ENCODE peak calls at places on chromosomes 5 and 9, in ten cellular contexts. One of them, this sample, is unnamed.

GRCh38 chr5:141850786-141851185 is 27.4 kb downstream of the PCDH1 start:
- DNase-seq in immature natural killer cell: no peak
- DNase-seq in lung: no peak
- DNase-seq in posterior cingulate gyrus: no peak
- DNase-seq in KG1: no peak
- DNase-seq in activated CD4-positive, alpha-beta T cell treated with anti-CD3 and anti-CD28 coated beads, Interleukin-2, amount 10 ng/mL, durations not matched to agents 7 days and 5 days: no peak
- DNase-seq in B cell: no peak
- DNase-seq in A172: no peak
- DNase-seq in right atrium auricular region: no peak
- DNase-seq in activated effector memory CD4-positive, alpha-beta T cell treated with anti-CD3 and anti-CD28 coated beads, Interleukin-2, amount 50 U/mL, for 16 hours: no peak
- DNase-seq in this sample: no peak

GRCh38 chr9:10571699-10572098 is 41.1 kb downstream of the PTPRD start:
- DNase-seq in immature natural killer cell: no peak
- DNase-seq in lung: no peak
- DNase-seq in posterior cingulate gyrus: no peak
- DNase-seq in KG1: no peak
- DNase-seq in activated CD4-positive, alpha-beta T cell treated with anti-CD3 and anti-CD28 coated beads, Interleukin-2, amount 10 ng/mL, durations not matched to agents 7 days and 5 days: no peak
- DNase-seq in B cell: no peak
- DNase-seq in A172: no peak
- DNase-seq in right atrium auricular region: no peak
- DNase-seq in activated effector memory CD4-positive, alpha-beta T cell treated with anti-CD3 and anti-CD28 coated beads, Interleukin-2, amount 50 U/mL, for 16 hours: no peak
- DNase-seq in this sample: no peak

GRCh38 chr5:168413062-168413461 is 73.2 kb upstream of the RARS1 start:
- DNase-seq in immature natural killer cell: no peak
- DNase-seq in lung: no peak
- DNase-seq in posterior cingulate gyrus: no peak
- DNase-seq in KG1: no peak
- DNase-seq in activated CD4-positive, alpha-beta T cell treated with anti-CD3 and anti-CD28 coated beads, Interleukin-2, amount 10 ng/mL, durations not matched to agents 7 days and 5 days: no peak
- DNase-seq in B cell: no peak
- DNase-seq in A172: no peak
- DNase-seq in right atrium auricular region: no peak
- DNase-seq in activated effector memory CD4-positive, alpha-beta T cell treated with anti-CD3 and anti-CD28 coated beads, Interleukin-2, amount 50 U/mL, for 16 hours: no peak
- DNase-seq in this sample: no peak

GRCh38 chr9:122217640-122218039 is 11.1 kb downstream of the LHX6 start:
- DNase-seq in immature natural killer cell: no peak
- DNase-seq in lung: no peak
- DNase-seq in posterior cingulate gyrus: no peak
- DNase-seq in KG1: peak
- DNase-seq in activated CD4-positive, alpha-beta T cell treated with anti-CD3 and anti-CD28 coated beads, Interleukin-2, amount 10 ng/mL, durations not matched to agents 7 days and 5 days: no peak
- DNase-seq in B cell: no peak
- DNase-seq in A172: no peak
- DNase-seq in right atrium auricular region: no peak
- DNase-seq in activated effector memory CD4-positive, alpha-beta T cell treated with anti-CD3 and anti-CD28 coated beads, Interleukin-2, amount 50 U/mL, for 16 hours: no peak
- DNase-seq in this sample: peak

GRCh38 chr9:7171461-7171860 is 413.7 kb downstream of the KDM4C start:
- DNase-seq in immature natural killer cell: no peak
- DNase-seq in lung: no peak
- DNase-seq in posterior cingulate gyrus: no peak
- DNase-seq in KG1: no peak
- DNase-seq in activated CD4-positive, alpha-beta T cell treated with anti-CD3 and anti-CD28 coated beads, Interleukin-2, amount 10 ng/mL, durations not matched to agents 7 days and 5 days: no peak
- DNase-seq in B cell: no peak
- DNase-seq in A172: no peak
- DNase-seq in right atrium auricular region: no peak
- DNase-seq in activated effector memory CD4-positive, alpha-beta T cell treated with anti-CD3 and anti-CD28 coated beads, Interleukin-2, amount 50 U/mL, for 16 hours: no peak
- DNase-seq in this sample: no peak

GRCh38 chr5:54443264-54443663 is 12.2 kb upstream of the HSPB3 start:
- DNase-seq in immature natural killer cell: peak
- DNase-seq in lung: no peak
- DNase-seq in posterior cingulate gyrus: no peak
- DNase-seq in KG1: no peak
- DNase-seq in activated CD4-positive, alpha-beta T cell treated with anti-CD3 and anti-CD28 coated beads, Interleukin-2, amount 10 ng/mL, durations not matched to agents 7 days and 5 days: no peak
- DNase-seq in B cell: peak
- DNase-seq in A172: peak
- DNase-seq in right atrium auricular region: no peak
- DNase-seq in activated effector memory CD4-positive, alpha-beta T cell treated with anti-CD3 and anti-CD28 coated beads, Interleukin-2, amount 50 U/mL, for 16 hours: no peak
- DNase-seq in this sample: peak

GRCh38 chr5:61623401-61624069 is 291.5 kb downstream of the ZSWIM6 start:
- DNase-seq in immature natural killer cell: no peak
- DNase-seq in lung: no peak
- DNase-seq in posterior cingulate gyrus: no peak
- DNase-seq in KG1: no peak
- DNase-seq in activated CD4-positive, alpha-beta T cell treated with anti-CD3 and anti-CD28 coated beads, Interleukin-2, amount 10 ng/mL, durations not matched to agents 7 days and 5 days: no peak
- DNase-seq in B cell: no peak
- DNase-seq in A172: peak
- DNase-seq in right atrium auricular region: no peak
- DNase-seq in activated effector memory CD4-positive, alpha-beta T cell treated with anti-CD3 and anti-CD28 coated beads, Interleukin-2, amount 50 U/mL, for 16 hours: no peak
- DNase-seq in this sample: no peak

GRCh38 chr9:90805006-90805993 is 3.7 kb downstream of the SYK start:
- DNase-seq in immature natural killer cell: no peak
- DNase-seq in lung: no peak
- DNase-seq in posterior cingulate gyrus: no peak
- DNase-seq in KG1: no peak
- DNase-seq in activated CD4-positive, alpha-beta T cell treated with anti-CD3 and anti-CD28 coated beads, Interleukin-2, amount 10 ng/mL, durations not matched to agents 7 days and 5 days: no peak
- DNase-seq in B cell: no peak
- DNase-seq in A172: no peak
- DNase-seq in right atrium auricular region: no peak
- DNase-seq in activated effector memory CD4-positive, alpha-beta T cell treated with anti-CD3 and anti-CD28 coated beads, Interleukin-2, amount 50 U/mL, for 16 hours: no peak
- DNase-seq in this sample: no peak

GRCh38 chr5:115374057-115374775 is 77.8 kb upstream of the CCDC112 start:
- DNase-seq in immature natural killer cell: no peak
- DNase-seq in lung: no peak
- DNase-seq in posterior cingulate gyrus: no peak
- DNase-seq in KG1: no peak
- DNase-seq in activated CD4-positive, alpha-beta T cell treated with anti-CD3 and anti-CD28 coated beads, Interleukin-2, amount 10 ng/mL, durations not matched to agents 7 days and 5 days: no peak
- DNase-seq in B cell: no peak
- DNase-seq in A172: no peak
- DNase-seq in right atrium auricular region: no peak
- DNase-seq in activated effector memory CD4-positive, alpha-beta T cell treated with anti-CD3 and anti-CD28 coated beads, Interleukin-2, amount 50 U/mL, for 16 hours: no peak
- DNase-seq in this sample: no peak

GRCh38 chr5:72356361-72356760 is 36.2 kb downstream of the PTCD2 start:
- DNase-seq in immature natural killer cell: no peak
- DNase-seq in lung: no peak
- DNase-seq in posterior cingulate gyrus: no peak
- DNase-seq in KG1: no peak
- DNase-seq in activated CD4-positive, alpha-beta T cell treated with anti-CD3 and anti-CD28 coated beads, Interleukin-2, amount 10 ng/mL, durations not matched to agents 7 days and 5 days: no peak
- DNase-seq in B cell: no peak
- DNase-seq in A172: no peak
- DNase-seq in right atrium auricular region: no peak
- DNase-seq in activated effector memory CD4-positive, alpha-beta T cell treated with anti-CD3 and anti-CD28 coated beads, Interleukin-2, amount 50 U/mL, for 16 hours: no peak
- DNase-seq in this sample: no peak

GRCh38 chr9:113313276-113313675 is 10.1 kb upstream of the RNF183 start:
- DNase-seq in immature natural killer cell: no peak
- DNase-seq in lung: no peak
- DNase-seq in posterior cingulate gyrus: no peak
- DNase-seq in KG1: no peak
- DNase-seq in activated CD4-positive, alpha-beta T cell treated with anti-CD3 and anti-CD28 coated beads, Interleukin-2, amount 10 ng/mL, durations not matched to agents 7 days and 5 days: no peak
- DNase-seq in B cell: no peak
- DNase-seq in A172: no peak
- DNase-seq in right atrium auricular region: no peak
- DNase-seq in activated effector memory CD4-positive, alpha-beta T cell treated with anti-CD3 and anti-CD28 coated beads, Interleukin-2, amount 50 U/mL, for 16 hours: no peak
- DNase-seq in this sample: no peak

GRCh38 chr9:98097836-98098235 is 21.2 kb downstream of the TRIM14 start:
- DNase-seq in immature natural killer cell: no peak
- DNase-seq in lung: no peak
- DNase-seq in posterior cingulate gyrus: no peak
- DNase-seq in KG1: no peak
- DNase-seq in activated CD4-positive, alpha-beta T cell treated with anti-CD3 and anti-CD28 coated beads, Interleukin-2, amount 10 ng/mL, durations not matched to agents 7 days and 5 days: peak
- DNase-seq in B cell: no peak
- DNase-seq in A172: no peak
- DNase-seq in right atrium auricular region: no peak
- DNase-seq in activated effector memory CD4-positive, alpha-beta T cell treated with anti-CD3 and anti-CD28 coated beads, Interleukin-2, amount 50 U/mL, for 16 hours: peak
- DNase-seq in this sample: no peak

GRCh38 chr5:146620663-146621051 is 104.7 kb upstream of the GPR151 start:
- DNase-seq in immature natural killer cell: no peak
- DNase-seq in lung: no peak
- DNase-seq in posterior cingulate gyrus: no peak
- DNase-seq in KG1: no peak
- DNase-seq in activated CD4-positive, alpha-beta T cell treated with anti-CD3 and anti-CD28 coated beads, Interleukin-2, amount 10 ng/mL, durations not matched to agents 7 days and 5 days: no peak
- DNase-seq in B cell: no peak
- DNase-seq in A172: no peak
- DNase-seq in right atrium auricular region: no peak
- DNase-seq in activated effector memory CD4-positive, alpha-beta T cell treated with anti-CD3 and anti-CD28 coated beads, Interleukin-2, amount 50 U/mL, for 16 hours: no peak
- DNase-seq in this sample: no peak

GRCh38 chr5:180328296-180329137 is 24.6 kb downstream of the GFPT2 start:
- DNase-seq in immature natural killer cell: peak
- DNase-seq in lung: peak
- DNase-seq in posterior cingulate gyrus: peak
- DNase-seq in KG1: peak
- DNase-seq in activated CD4-positive, alpha-beta T cell treated with anti-CD3 and anti-CD28 coated beads, Interleukin-2, amount 10 ng/mL, durations not matched to agents 7 days and 5 days: peak
- DNase-seq in B cell: peak
- DNase-seq in A172: peak
- DNase-seq in right atrium auricular region: peak
- DNase-seq in activated effector memory CD4-positive, alpha-beta T cell treated with anti-CD3 and anti-CD28 coated beads, Interleukin-2, amount 50 U/mL, for 16 hours: peak
- DNase-seq in this sample: peak

GRCh38 chr9:69253057-69253456 is 72.0 kb upstream of the ENTREP1 start:
- DNase-seq in immature natural killer cell: no peak
- DNase-seq in lung: no peak
- DNase-seq in posterior cingulate gyrus: no peak
- DNase-seq in KG1: no peak
- DNase-seq in activated CD4-positive, alpha-beta T cell treated with anti-CD3 and anti-CD28 coated beads, Interleukin-2, amount 10 ng/mL, durations not matched to agents 7 days and 5 days: no peak
- DNase-seq in B cell: no peak
- DNase-seq in A172: no peak
- DNase-seq in right atrium auricular region: no peak
- DNase-seq in activated effector memory CD4-positive, alpha-beta T cell treated with anti-CD3 and anti-CD28 coated beads, Interleukin-2, amount 50 U/mL, for 16 hours: no peak
- DNase-seq in this sample: no peak

GRCh38 chr9:116365056-116365471 is 211.5 kb downstream of the PAPPA start:
- DNase-seq in immature natural killer cell: no peak
- DNase-seq in lung: no peak
- DNase-seq in posterior cingulate gyrus: peak
- DNase-seq in KG1: no peak
- DNase-seq in activated CD4-positive, alpha-beta T cell treated with anti-CD3 and anti-CD28 coated beads, Interleukin-2, amount 10 ng/mL, durations not matched to agents 7 days and 5 days: no peak
- DNase-seq in B cell: no peak
- DNase-seq in A172: peak
- DNase-seq in right atrium auricular region: peak
- DNase-seq in activated effector memory CD4-positive, alpha-beta T cell treated with anti-CD3 and anti-CD28 coated beads, Interleukin-2, amount 50 U/mL, for 16 hours: no peak
- DNase-seq in this sample: peak

GRCh38 chr9:25226901-25227686 is 451.1 kb downstream of the TUSC1 start:
- DNase-seq in immature natural killer cell: no peak
- DNase-seq in lung: no peak
- DNase-seq in posterior cingulate gyrus: no peak
- DNase-seq in KG1: no peak
- DNase-seq in activated CD4-positive, alpha-beta T cell treated with anti-CD3 and anti-CD28 coated beads, Interleukin-2, amount 10 ng/mL, durations not matched to agents 7 days and 5 days: no peak
- DNase-seq in B cell: no peak
- DNase-seq in A172: no peak
- DNase-seq in right atrium auricular region: no peak
- DNase-seq in activated effector memory CD4-positive, alpha-beta T cell treated with anti-CD3 and anti-CD28 coated beads, Interleukin-2, amount 50 U/mL, for 16 hours: no peak
- DNase-seq in this sample: no peak

GRCh38 chr9:136321561-136321960 is 5.8 kb upstream of the GPSM1 start:
- DNase-seq in immature natural killer cell: no peak
- DNase-seq in lung: no peak
- DNase-seq in posterior cingulate gyrus: no peak
- DNase-seq in KG1: no peak
- DNase-seq in activated CD4-positive, alpha-beta T cell treated with anti-CD3 and anti-CD28 coated beads, Interleukin-2, amount 10 ng/mL, durations not matched to agents 7 days and 5 days: no peak
- DNase-seq in B cell: no peak
- DNase-seq in A172: no peak
- DNase-seq in right atrium auricular region: no peak
- DNase-seq in activated effector memory CD4-positive, alpha-beta T cell treated with anti-CD3 and anti-CD28 coated beads, Interleukin-2, amount 50 U/mL, for 16 hours: no peak
- DNase-seq in this sample: no peak

GRCh38 chr5:111655169-111655924 is 101.6 kb downstream of the NREP start:
- DNase-seq in immature natural killer cell: no peak
- DNase-seq in lung: no peak
- DNase-seq in posterior cingulate gyrus: no peak
- DNase-seq in KG1: no peak
- DNase-seq in activated CD4-positive, alpha-beta T cell treated with anti-CD3 and anti-CD28 coated beads, Interleukin-2, amount 10 ng/mL, durations not matched to agents 7 days and 5 days: no peak
- DNase-seq in B cell: no peak
- DNase-seq in A172: no peak
- DNase-seq in right atrium auricular region: no peak
- DNase-seq in activated effector memory CD4-positive, alpha-beta T cell treated with anti-CD3 and anti-CD28 coated beads, Interleukin-2, amount 50 U/mL, for 16 hours: no peak
- DNase-seq in this sample: no peak

GRCh38 chr9:2055203-2055658 is 40.1 kb downstream of the SMARCA2 start:
- DNase-seq in immature natural killer cell: no peak
- DNase-seq in lung: no peak
- DNase-seq in posterior cingulate gyrus: no peak
- DNase-seq in KG1: no peak
- DNase-seq in activated CD4-positive, alpha-beta T cell treated with anti-CD3 and anti-CD28 coated beads, Interleukin-2, amount 10 ng/mL, durations not matched to agents 7 days and 5 days: no peak
- DNase-seq in B cell: no peak
- DNase-seq in A172: no peak
- DNase-seq in right atrium auricular region: no peak
- DNase-seq in activated effector memory CD4-positive, alpha-beta T cell treated with anti-CD3 and anti-CD28 coated beads, Interleukin-2, amount 50 U/mL, for 16 hours: no peak
- DNase-seq in this sample: no peak

GRCh38 chr9:15642369-15642962 is 89.6 kb downstream of the CCDC171 start:
- DNase-seq in immature natural killer cell: peak
- DNase-seq in lung: no peak
- DNase-seq in posterior cingulate gyrus: no peak
- DNase-seq in KG1: peak
- DNase-seq in activated CD4-positive, alpha-beta T cell treated with anti-CD3 and anti-CD28 coated beads, Interleukin-2, amount 10 ng/mL, durations not matched to agents 7 days and 5 days: no peak
- DNase-seq in B cell: peak
- DNase-seq in A172: peak
- DNase-seq in right atrium auricular region: no peak
- DNase-seq in activated effector memory CD4-positive, alpha-beta T cell treated with anti-CD3 and anti-CD28 coated beads, Interleukin-2, amount 50 U/mL, for 16 hours: no peak
- DNase-seq in this sample: peak

GRCh38 chr9:95783426-95783975 is 92.0 kb upstream of the ERCC6L2 start:
- DNase-seq in immature natural killer cell: no peak
- DNase-seq in lung: no peak
- DNase-seq in posterior cingulate gyrus: no peak
- DNase-seq in KG1: no peak
- DNase-seq in activated CD4-positive, alpha-beta T cell treated with anti-CD3 and anti-CD28 coated beads, Interleukin-2, amount 10 ng/mL, durations not matched to agents 7 days and 5 days: no peak
- DNase-seq in B cell: no peak
- DNase-seq in A172: peak
- DNase-seq in right atrium auricular region: no peak
- DNase-seq in activated effector memory CD4-positive, alpha-beta T cell treated with anti-CD3 and anti-CD28 coated beads, Interleukin-2, amount 50 U/mL, for 16 hours: no peak
- DNase-seq in this sample: no peak

GRCh38 chr9:115261656-115262081 is 143.7 kb upstream of the TNC start:
- DNase-seq in immature natural killer cell: no peak
- DNase-seq in lung: no peak
- DNase-seq in posterior cingulate gyrus: no peak
- DNase-seq in KG1: no peak
- DNase-seq in activated CD4-positive, alpha-beta T cell treated with anti-CD3 and anti-CD28 coated beads, Interleukin-2, amount 10 ng/mL, durations not matched to agents 7 days and 5 days: no peak
- DNase-seq in B cell: no peak
- DNase-seq in A172: no peak
- DNase-seq in right atrium auricular region: no peak
- DNase-seq in activated effector memory CD4-positive, alpha-beta T cell treated with anti-CD3 and anti-CD28 coated beads, Interleukin-2, amount 50 U/mL, for 16 hours: no peak
- DNase-seq in this sample: no peak

GRCh38 chr5:159905496-159905895 is 10.8 kb upstream of the ADRA1B start:
- DNase-seq in immature natural killer cell: no peak
- DNase-seq in lung: no peak
- DNase-seq in posterior cingulate gyrus: no peak
- DNase-seq in KG1: no peak
- DNase-seq in activated CD4-positive, alpha-beta T cell treated with anti-CD3 and anti-CD28 coated beads, Interleukin-2, amount 10 ng/mL, durations not matched to agents 7 days and 5 days: no peak
- DNase-seq in B cell: no peak
- DNase-seq in A172: peak
- DNase-seq in right atrium auricular region: no peak
- DNase-seq in activated effector memory CD4-positive, alpha-beta T cell treated with anti-CD3 and anti-CD28 coated beads, Interleukin-2, amount 50 U/mL, for 16 hours: no peak
- DNase-seq in this sample: no peak

GRCh38 chr9:137048655-137049543 is 2.9 kb upstream of the NPDC1 start:
- DNase-seq in immature natural killer cell: no peak
- DNase-seq in lung: no peak
- DNase-seq in posterior cingulate gyrus: peak
- DNase-seq in KG1: no peak
- DNase-seq in activated CD4-positive, alpha-beta T cell treated with anti-CD3 and anti-CD28 coated beads, Interleukin-2, amount 10 ng/mL, durations not matched to agents 7 days and 5 days: no peak
- DNase-seq in B cell: no peak
- DNase-seq in A172: no peak
- DNase-seq in right atrium auricular region: no peak
- DNase-seq in activated effector memory CD4-positive, alpha-beta T cell treated with anti-CD3 and anti-CD28 coated beads, Interleukin-2, amount 50 U/mL, for 16 hours: no peak
- DNase-seq in this sample: peak

GRCh38 chr9:79164396-79164795 is 407.4 kb upstream of the TLE4 start:
- DNase-seq in immature natural killer cell: no peak
- DNase-seq in lung: no peak
- DNase-seq in posterior cingulate gyrus: no peak
- DNase-seq in KG1: no peak
- DNase-seq in activated CD4-positive, alpha-beta T cell treated with anti-CD3 and anti-CD28 coated beads, Interleukin-2, amount 10 ng/mL, durations not matched to agents 7 days and 5 days: no peak
- DNase-seq in B cell: no peak
- DNase-seq in A172: no peak
- DNase-seq in right atrium auricular region: no peak
- DNase-seq in activated effector memory CD4-positive, alpha-beta T cell treated with anti-CD3 and anti-CD28 coated beads, Interleukin-2, amount 50 U/mL, for 16 hours: no peak
- DNase-seq in this sample: no peak

GRCh38 chr5:145917288-145917687 is 19.1 kb upstream of the SH3RF2 start:
- DNase-seq in immature natural killer cell: no peak
- DNase-seq in lung: no peak
- DNase-seq in posterior cingulate gyrus: no peak
- DNase-seq in KG1: no peak
- DNase-seq in activated CD4-positive, alpha-beta T cell treated with anti-CD3 and anti-CD28 coated beads, Interleukin-2, amount 10 ng/mL, durations not matched to agents 7 days and 5 days: no peak
- DNase-seq in B cell: no peak
- DNase-seq in A172: no peak
- DNase-seq in right atrium auricular region: no peak
- DNase-seq in activated effector memory CD4-positive, alpha-beta T cell treated with anti-CD3 and anti-CD28 coated beads, Interleukin-2, amount 50 U/mL, for 16 hours: no peak
- DNase-seq in this sample: no peak

GRCh38 chr9:81549500-81550206 is 139.7 kb downstream of the TLE1 start:
- DNase-seq in immature natural killer cell: no peak
- DNase-seq in lung: no peak
- DNase-seq in posterior cingulate gyrus: no peak
- DNase-seq in KG1: no peak
- DNase-seq in activated CD4-positive, alpha-beta T cell treated with anti-CD3 and anti-CD28 coated beads, Interleukin-2, amount 10 ng/mL, durations not matched to agents 7 days and 5 days: no peak
- DNase-seq in B cell: no peak
- DNase-seq in A172: no peak
- DNase-seq in right atrium auricular region: no peak
- DNase-seq in activated effector memory CD4-positive, alpha-beta T cell treated with anti-CD3 and anti-CD28 coated beads, Interleukin-2, amount 50 U/mL, for 16 hours: no peak
- DNase-seq in this sample: no peak

This sample was measured in D341Med.